ENCODE peak calls at places on chromosomes 5 and 9, in ten cellular contexts. Z, W, R, Y, C, A, G, L, M and X are unnamed samples.

GRCh38 chr9:128055222-128056040 is 11.7 kb downstream of the NAIF1 start:
- DNase-seq in M (no peak), R (peak), G (no peak), Y (peak), W (peak), Z (no peak), L (no peak), C (no peak), A (no peak), X (no peak)

GRCh38 chr5:143235423-143235822 is 168.1 kb downstream of the NR3C1 start:
- DNase-seq in Z (no peak), A (no peak), C (no peak), M (no peak), Y (no peak), G (no peak), R (peak), L (no peak), W (no peak), X (peak)

GRCh38 chr5:158640581-158640980 is 459.1 kb downstream of the EBF1 start:
- DNase-seq in A (no peak), Z (no peak), C (no peak), M (no peak), Y (no peak), L (no peak), R (no peak), W (peak), G (no peak), X (no peak)

GRCh38 chr5:9209846-9210547 is 335.9 kb downstream of the SEMA5A start:
- DNase-seq in Y (no peak), L (no peak), W (no peak), M (no peak), A (no peak), R (no peak), G (no peak), C (no peak), Z (no peak), X (peak)

GRCh38 chr9:128863647-128864046 is 18.1 kb downstream of the KYAT1 start:
- DNase-seq in W (peak), M (peak), Y (peak), A (no peak), L (no peak), C (peak), R (peak), Z (peak), G (peak), X (peak)

GRCh38 chr9:38282756-38283155 is 109.7 kb upstream of the ALDH1B1 start:
- DNase-seq in L (no peak), Z (no peak), R (no peak), A (peak), G (no peak), W (no peak), C (no peak), M (no peak), Y (no peak), X (no peak)

GRCh38 chr9:105912157-105912867 is 218.0 kb downstream of the TMEM38B start:
- DNase-seq in A (no peak), C (no peak), R (no peak), G (no peak), W (no peak), M (no peak), Y (no peak), Z (no peak), L (no peak), X (no peak)

GRCh38 chr5:180414176-180414575 is 61.0 kb upstream of the GFPT2 start:
- DNase-seq in C (no peak), G (no peak), A (no peak), R (no peak), Z (no peak), Y (no peak), W (no peak), L (no peak), M (no peak), X (no peak)

GRCh38 chr9:81492710-81493447 is 196.5 kb downstream of the TLE1 start:
- DNase-seq in M (no peak), G (no peak), Y (no peak), R (no peak), W (no peak), C (no peak), L (no peak), Z (no peak), A (no peak), X (peak)

GRCh38 chr9:111728617-111729366 is 65.9 kb downstream of the SHOC1 start:
- DNase-seq in Z (no peak), M (no peak), Y (no peak), W (no peak), R (no peak), G (no peak), A (no peak), L (no peak), C (no peak), X (peak)

DNA sequence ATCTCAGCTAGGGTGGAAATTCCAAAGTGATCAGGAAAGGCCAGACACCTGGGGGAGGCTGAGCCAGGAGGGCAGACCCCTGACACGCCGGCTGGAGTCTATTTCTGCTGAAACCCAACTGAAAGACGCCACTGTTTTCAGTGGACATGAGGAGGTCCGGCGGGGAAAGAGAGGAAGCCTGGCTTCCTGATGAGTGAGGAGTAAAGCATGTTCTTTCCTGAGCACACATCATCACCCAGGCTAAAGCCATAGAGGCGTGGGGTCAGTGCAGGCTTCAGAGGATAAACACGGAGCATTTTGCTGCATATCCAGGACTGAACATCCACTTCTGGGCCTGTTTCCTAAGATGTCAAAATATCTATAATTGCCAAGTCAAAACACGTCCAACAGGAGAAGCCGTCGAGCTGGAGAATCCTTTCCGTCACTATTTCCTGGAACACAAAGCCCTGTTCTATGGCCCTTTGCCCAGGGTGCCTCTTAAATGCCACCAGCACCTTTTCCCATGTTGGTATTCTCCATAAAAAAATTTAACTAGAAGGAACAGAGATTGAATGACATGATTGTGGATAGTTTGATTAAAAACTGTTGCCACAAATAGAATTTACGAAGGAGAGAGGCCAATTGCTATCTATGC is 597.9 kb upstream of the ADAMTS16 start:
- DNase-seq in G (no peak), W (no peak), C (no peak), M (no peak), Y (no peak), R (no peak), L (no peak), A (no peak), Z (no peak), X (no peak)
- TF ChIP-seq CTCF in G (no peak), W (no peak), C (no peak), M (no peak), Y (no peak), R (no peak), L (no peak), A (no peak), Z (no peak), X (no peak)

GRCh38 chr5:131635755-131636479 is 888 bp upstream of the RAPGEF6 start:
- DNase-seq in A (no peak), M (no peak), C (peak), R (no peak), Y (no peak), L (no peak), G (no peak), Z (no peak), W (no peak), X (no peak)

GRCh38 chr5:131633830-131634229 is 1.2 kb downstream of the RAPGEF6 start:
- DNase-seq in R (no peak), L (no peak), A (no peak), Z (no peak), C (no peak), M (no peak), Y (no peak), W (no peak), G (no peak), X (no peak)

GRCh38 chr5:131634666-131634995 is 398 bp downstream of the RAPGEF6 start:
- DNase-seq in G (peak), M (peak), Y (no peak), R (no peak), A (no peak), W (no peak), C (peak), Z (peak), L (no peak), X (peak)

GRCh38 chr5:131637694-131638093 is 2.7 kb upstream of the RAPGEF6 start:
- DNase-seq in Z (no peak), W (no peak), A (no peak), M (no peak), R (no peak), L (no peak), C (no peak), G (no peak), Y (no peak), X (no peak)

GRCh38 chr5:131634996-131635754 is at the start of gene RAPGEF6:
- DNase-seq in R (peak), A (peak), W (peak), Y (peak), G (peak), L (peak), C (peak), M (peak), Z (peak), X (peak)
- TF ChIP-seq CTCF in R (peak), A (no peak), W (no peak), Y (no peak), G (no peak), L (peak), C (no peak), M (no peak), Z (no peak), X (peak)

GRCh38 chr5:176619569-176620332 is 9.8 kb upstream of the GPRIN1 start:
- DNase-seq in G (no peak), M (no peak), W (no peak), R (no peak), C (no peak), A (no peak), L (no peak), Y (no peak), Z (no peak), X (no peak)

GRCh38 chr5:176618783-176619182 is 8.8 kb upstream of the GPRIN1 start:
- DNase-seq in C (no peak), Z (no peak), L (no peak), G (no peak), Y (no peak), A (no peak), R (no peak), M (no peak), W (no peak), X (no peak)

GRCh38 chr5:176620333-176620981 is 9.9 kb downstream of the SNCB start:
- DNase-seq in W (no peak), C (no peak), M (no peak), Z (no peak), L (no peak), A (no peak), Y (peak), G (no peak), R (no peak), X (no peak)

GRCh38 chr5:176621661-176622079 is 8.7 kb downstream of the SNCB start:
- DNase-seq in M (no peak), R (no peak), W (no peak), L (no peak), G (no peak), Y (peak), Z (no peak), C (no peak), A (no peak), X (no peak)

GRCh38 chr5:176619203-176619568 is 9.2 kb upstream of the GPRIN1 start:
- DNase-seq in C (no peak), L (no peak), Y (peak), G (peak), W (no peak), A (no peak), Z (peak), R (no peak), M (peak), X (no peak)
- TF ChIP-seq CTCF in C (no peak), L (peak), Y (peak), G (no peak), W (no peak), A (no peak), Z (peak), R (no peak), M (peak), X (peak)

DNA sequence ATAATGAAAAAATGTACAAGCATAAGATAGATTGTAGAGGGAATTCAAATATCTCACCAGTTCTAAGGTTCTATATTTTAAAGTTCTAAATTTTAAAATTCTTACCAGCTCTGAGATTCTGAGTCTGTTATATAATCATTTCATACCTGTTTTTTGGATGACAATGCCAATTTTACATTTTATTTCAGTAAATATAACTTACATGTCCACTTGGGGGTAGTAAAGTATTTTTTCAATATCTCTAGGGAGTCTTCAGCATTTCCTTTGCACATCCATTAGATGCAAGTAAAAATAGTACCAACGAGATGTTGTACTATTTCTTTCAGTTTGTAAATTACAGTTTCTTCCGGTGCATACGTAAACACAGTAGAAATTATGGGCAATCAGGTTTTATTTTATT is 25.7 kb downstream of the NMUR2 start:
- DNase-seq in C (no peak), G (no peak), A (no peak), Z (no peak), R (no peak), M (no peak), Y (no peak), L (no peak), W (no peak), X (no peak)
- TF ChIP-seq CTCF in C (no peak), G (no peak), A (no peak), Z (no peak), R (no peak), M (peak), Y (no peak), L (no peak), W (no peak), X (no peak)

GRCh38 chr5:142211013-142211412 is 102.4 kb downstream of the NDFIP1 start:
- DNase-seq in R (no peak), W (no peak), Y (no peak), A (no peak), C (no peak), G (no peak), L (no peak), Z (no peak), M (no peak), X (no peak)

GRCh38 chr5:142213077-142213476 is 104.5 kb downstream of the NDFIP1 start:
- DNase-seq in Y (no peak), C (no peak), A (no peak), M (no peak), G (no peak), Z (no peak), R (no peak), W (no peak), L (no peak), X (no peak)

GRCh38 chr5:142210011-142210410 is 101.4 kb downstream of the NDFIP1 start:
- DNase-seq in M (no peak), R (no peak), A (no peak), C (no peak), L (no peak), Z (no peak), W (no peak), G (no peak), Y (no peak), X (no peak)

GRCh38 chr5:142208777-142209312 is 100.3 kb downstream of the NDFIP1 start:
- DNase-seq in R (no peak), Y (no peak), W (no peak), M (no peak), A (no peak), C (no peak), G (no peak), Z (no peak), L (no peak), X (no peak)

DNA sequence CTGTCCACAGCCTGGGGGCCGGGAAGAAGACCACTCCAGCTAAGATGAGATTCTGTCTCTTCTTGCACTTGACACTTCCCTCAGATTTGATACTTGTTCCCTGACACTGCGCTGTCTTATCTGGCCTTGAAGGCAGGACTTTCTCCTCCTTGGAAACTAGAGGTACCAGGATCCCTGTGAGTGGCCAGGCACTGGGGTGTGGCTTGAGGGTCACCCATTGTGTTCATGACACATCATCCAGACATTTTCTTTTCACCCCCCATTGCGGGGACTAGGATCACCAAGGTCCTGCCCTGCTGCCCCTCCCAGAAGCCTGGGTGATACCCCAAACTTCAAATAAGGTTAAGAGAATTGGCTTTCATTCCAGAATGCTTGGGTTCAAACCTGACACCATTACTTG is 103.3 kb downstream of the NDFIP1 start:
- DNase-seq in W (no peak), Y (no peak), R (no peak), M (no peak), C (no peak), Z (no peak), A (no peak), G (no peak), L (no peak), X (no peak)
- TF ChIP-seq CTCF in W (no peak), Y (no peak), R (no peak), M (no peak), C (no peak), Z (no peak), A (no peak), G (no peak), L (no peak), X (no peak)

DNA sequence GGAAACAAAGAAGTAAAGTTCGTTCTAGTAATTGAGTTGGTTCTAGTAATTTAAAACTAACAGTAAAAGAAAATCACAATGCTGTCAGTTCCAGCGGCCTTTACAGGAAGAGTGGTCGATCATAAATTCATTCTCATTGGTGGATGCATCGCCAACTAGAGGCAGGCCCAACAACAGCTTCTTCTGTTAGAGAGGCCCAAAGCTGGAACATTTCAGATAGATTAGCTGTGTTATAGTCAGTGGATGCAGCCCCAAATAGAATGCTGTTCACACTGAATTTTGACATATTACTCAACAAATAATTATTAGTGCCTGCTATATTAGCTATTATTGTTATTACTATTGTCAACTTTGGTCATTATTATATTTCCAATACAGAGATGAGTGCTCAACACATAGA is 80.8 kb downstream of the ARRDC3 start:
- DNase-seq in R (no peak), Y (no peak), G (no peak), L (no peak), A (no peak), W (no peak), Z (no peak), C (no peak), M (no peak), X (no peak)
- TF ChIP-seq CTCF in R (no peak), Y (no peak), G (no peak), L (peak), A (no peak), W (no peak), Z (no peak), C (no peak), M (no peak), X (peak)

DNA sequence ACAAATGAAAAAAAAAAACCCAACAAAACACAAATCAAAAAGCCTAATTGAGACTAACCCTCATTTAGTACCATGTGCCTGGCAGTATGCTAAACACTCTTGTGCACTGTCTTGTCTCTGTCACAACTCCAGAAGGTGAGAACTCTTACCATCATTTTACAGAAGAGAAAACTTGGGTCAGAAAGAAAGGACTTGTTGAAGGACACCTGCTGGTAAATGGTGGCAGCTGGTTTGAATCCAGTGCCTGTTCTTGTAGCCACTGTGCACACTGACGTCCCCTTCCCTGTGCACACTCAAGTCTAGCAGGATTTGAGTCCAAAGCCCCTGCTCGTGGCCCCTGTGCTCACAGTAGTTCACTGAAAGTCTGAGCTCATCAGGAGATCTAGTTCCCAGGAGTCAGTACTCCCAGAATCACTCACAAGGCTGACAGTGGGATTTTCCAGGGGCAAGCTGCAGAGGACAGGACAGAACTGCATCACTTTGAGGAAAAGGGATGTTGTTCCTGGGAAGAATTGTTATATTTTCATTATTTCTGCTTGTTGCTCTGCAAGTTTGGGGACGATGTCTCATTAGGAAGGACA is 43.0 kb upstream of the HSD17B4 start:
- DNase-seq in Y (no peak), C (no peak), W (no peak), L (no peak), R (no peak), G (no peak), M (no peak), A (no peak), Z (no peak), X (no peak)
- TF ChIP-seq CTCF in Y (no peak), C (no peak), W (no peak), L (no peak), R (no peak), G (no peak), M (peak), A (no peak), Z (no peak), X (peak)

DNA sequence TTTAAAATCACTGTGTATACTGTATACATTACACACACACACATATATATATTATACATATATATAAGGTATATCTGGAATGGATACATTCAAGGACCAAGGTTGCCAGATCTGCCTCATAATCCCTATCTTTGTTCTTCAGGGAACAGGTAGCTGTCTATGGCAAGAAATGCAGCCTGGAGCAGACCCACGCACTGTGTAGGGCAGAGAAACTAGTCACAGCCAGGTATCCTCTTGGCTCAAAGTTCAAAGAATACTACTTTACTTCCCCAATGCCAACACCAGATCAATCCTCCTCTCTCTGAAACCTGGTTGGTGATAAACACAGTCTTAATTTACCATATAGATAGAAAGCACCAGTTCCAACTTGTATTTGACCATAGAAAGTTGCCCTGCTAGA is 313.6 kb downstream of the PRELID2 start:
- DNase-seq in M (no peak), C (no peak), G (no peak), A (no peak), R (no peak), W (no peak), Z (no peak), L (no peak), Y (no peak), X (no peak)
- TF ChIP-seq CTCF in M (no peak), C (no peak), G (no peak), A (no peak), R (no peak), W (no peak), Z (no peak), L (no peak), Y (no peak), X (no peak)

GRCh38 chr9:124395826-124396225 is 19.4 kb downstream of the PSMB7 start:
- DNase-seq in Y (no peak), W (no peak), A (no peak), L (no peak), G (no peak), Z (no peak), M (no peak), C (no peak), R (no peak), X (no peak)

GRCh38 chr9:124392254-124392653 is 23.0 kb downstream of the PSMB7 start:
- DNase-seq in C (no peak), Z (no peak), L (no peak), Y (peak), M (no peak), A (no peak), R (no peak), G (no peak), W (no peak), X (no peak)

GRCh38 chr9:124394167-124394566 is 21.1 kb downstream of the PSMB7 start:
- DNase-seq in C (no peak), Z (no peak), Y (no peak), L (no peak), M (no peak), W (no peak), A (no peak), R (no peak), G (no peak), X (no peak)

GRCh38 chr9:124392855-124393460 is 22.3 kb downstream of the PSMB7 start:
- DNase-seq in G (no peak), L (no peak), W (no peak), C (no peak), Y (no peak), R (no peak), Z (no peak), A (no peak), M (no peak), X (peak)

GRCh38 chr9:124394596-124394995 is 20.6 kb downstream of the PSMB7 start:
- DNase-seq in R (no peak), Y (no peak), L (no peak), C (no peak), G (no peak), Z (no peak), A (no peak), M (no peak), W (no peak), X (no peak)
- TF ChIP-seq CTCF in R (no peak), Y (no peak), L (peak), C (no peak), G (no peak), Z (no peak), A (no peak), M (peak), W (no peak), X (no peak)